ENCODE peak calls at places on chromosomes 13 and 19, in nine cellular contexts. D is suprapubic skin, C is fibroblast of lung, F is GM12865, A is AG10803, P is psoas muscle, Q is lung, E is stomach, B is keratinocyte. N is an unnamed sample.

GRCh38 chr19:1566392-1567115 is 1.6 kb downstream of the MEX3D start:
- DNase-seq in D (no peak), F (no peak), E (peak), A (peak), P (peak), C (peak), Q (peak), B (no peak), N (no peak)

GRCh38 chr19:44891016-44891882 is at the start of gene TOMM40:
- DNase-seq in A (no peak), D (no peak), C (no peak), B (no peak), Q (no peak), P (peak), F (peak), E (peak), N (no peak)

GRCh38 chr13:21949818-21950429 is 279.1 kb downstream of the FGF9 start:
- DNase-seq in A (no peak), B (no peak), F (no peak), D (no peak), P (no peak), E (no peak), Q (no peak), C (no peak), N (no peak)

GRCh38 chr19:43406297-43406696 is 8.4 kb upstream of the TEX101 start:
- DNase-seq in B (no peak), E (no peak), C (no peak), P (no peak), A (no peak), F (no peak), Q (no peak), D (no peak), N (no peak)

GRCh38 chr19:45468159-45468651 is 409 bp downstream of the FOSB start:
- DNase-seq in C (no peak), B (no peak), F (peak), P (peak), Q (peak), D (no peak), A (peak), E (peak), N (no peak)

GRCh38 chr19:41411682-41412265 is 14.2 kb downstream of the BCKDHA start:
- DNase-seq in E (no peak), D (no peak), B (no peak), F (no peak), Q (no peak), C (no peak), A (no peak), P (peak), N (no peak)

GRCh38 chr13:61094865-61095264 is 320.8 kb downstream of the PCDH20 start:
- DNase-seq in C (no peak), E (no peak), A (no peak), P (no peak), Q (no peak), F (no peak), D (no peak), B (no peak), N (no peak)

GRCh38 chr13:25943666-25944065 is 108.2 kb downstream of the SHISA2 start:
- DNase-seq in Q (no peak), E (no peak), A (peak), P (no peak), B (no peak), F (no peak), D (no peak), C (peak), N (peak)

GRCh38 chr13:77733674-77734073 is 36.2 kb downstream of the SLAIN1 start:
- DNase-seq in B (no peak), F (no peak), A (no peak), P (no peak), C (no peak), D (no peak), E (no peak), Q (no peak), N (no peak)

GRCh38 chr19:43526884-43527859 is at the start of gene ETHE1:
- DNase-seq in Q (peak), P (peak), C (peak), E (peak), B (no peak), A (peak), F (peak), D (peak), N (no peak)

GRCh38 chr19:49342291-49342721 is 7.1 kb downstream of the CD37 start:
- DNase-seq in C (no peak), E (no peak), B (no peak), Q (no peak), D (no peak), A (no peak), F (no peak), P (no peak), N (no peak)
- TF ChIP-seq CTCF in C (no peak), E (no peak), B (no peak), Q (no peak), D (no peak), A (no peak), F (no peak), P (no peak), N (no peak)

DNA sequence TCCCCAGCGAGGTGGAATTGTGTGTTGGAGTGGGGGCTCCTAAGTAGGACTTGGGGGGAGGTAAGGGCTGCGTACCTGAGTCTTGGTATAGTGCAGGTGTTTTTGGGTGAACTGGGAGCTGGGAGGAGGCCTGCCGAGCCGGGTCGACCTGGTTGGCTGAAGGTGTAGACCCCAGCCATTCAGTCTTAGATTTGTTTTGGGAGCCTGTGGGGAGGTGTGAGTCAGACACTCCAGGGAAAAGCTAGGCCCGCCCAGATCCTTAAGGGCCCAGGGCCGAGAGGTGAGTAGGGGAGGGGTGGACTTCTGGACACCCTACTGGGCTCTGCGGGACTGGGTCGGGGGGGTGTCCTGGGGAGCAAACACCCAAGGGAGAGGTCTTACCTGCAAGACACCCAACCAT is 935 bp downstream of the CRB3 start:
- DNase-seq in C (no peak), D (no peak), F (no peak), B (no peak), Q (peak), P (no peak), A (no peak), E (peak), N (no peak)
- H3K4me3 ChIP-seq in C (no peak), D (peak), F (no peak), B (peak), Q (peak), P (no peak), A (no peak), E (peak), N (peak)

DNA sequence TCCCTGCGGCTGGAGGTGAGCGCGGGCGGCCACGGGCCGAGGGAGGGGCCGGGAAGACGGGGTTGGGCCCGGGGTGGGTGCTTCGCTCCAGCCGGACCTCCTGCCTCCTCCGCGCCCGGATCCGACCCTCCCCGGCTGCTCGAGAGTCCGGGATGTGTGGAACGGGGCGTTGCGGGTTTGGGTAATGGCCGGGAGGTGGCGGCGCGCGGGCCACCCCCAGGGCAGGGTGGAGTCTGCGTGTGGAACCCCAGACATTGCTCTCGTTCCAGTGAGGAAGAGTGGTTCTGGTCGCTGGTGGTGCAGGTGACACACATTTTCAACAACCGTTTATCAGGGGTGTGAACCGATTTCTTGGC is 38.8 kb downstream of the ARHGEF7 start:
- DNase-seq in E (no peak), D (peak), A (peak), F (no peak), Q (peak), P (no peak), B (no peak), C (no peak), N (no peak)
- TF ChIP-seq CTCF in E (no peak), D (no peak), A (peak), F (peak), Q (no peak), P (no peak), B (no peak), C (peak), N (peak)

DNA sequence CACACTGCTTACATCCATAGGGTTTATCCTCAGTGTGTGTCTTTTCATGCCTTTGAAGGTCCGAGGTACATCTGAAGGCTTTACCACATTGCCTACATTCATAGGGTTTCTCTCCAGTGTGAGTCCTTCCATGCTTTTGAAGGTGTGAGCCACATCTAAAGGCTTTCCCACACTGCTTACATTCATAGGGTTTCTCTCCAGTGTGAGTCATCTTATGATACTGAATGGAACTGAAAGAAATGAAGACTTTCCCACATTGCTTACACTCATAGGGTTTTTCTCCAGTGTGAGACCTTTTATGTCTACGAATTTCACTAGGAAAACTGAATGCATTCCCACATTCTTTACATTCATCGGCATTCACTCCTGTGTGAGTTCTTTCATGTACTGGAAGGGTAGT is 7.1 kb downstream of the ZNF20 start:
- DNase-seq in E (no peak), Q (no peak), P (no peak), D (no peak), B (no peak), F (no peak), A (no peak), C (peak), N (no peak)
- H3K4me3 ChIP-seq in E (no peak), Q (no peak), P (no peak), D (no peak), B (no peak), F (no peak), A (no peak), C (no peak), N (no peak)

GRCh38 chr19:55486043-55486970 is 1.3 kb downstream of the NAT14 start:
- DNase-seq in E (no peak), B (no peak), F (no peak), C (no peak), P (peak), D (no peak), Q (no peak), A (peak), N (no peak)
- TF ChIP-seq CTCF in E (no peak), B (no peak), F (no peak), C (peak), P (peak), D (no peak), Q (no peak), A (peak), N (no peak)

GRCh38 chr19:5312058-5312457 is 28.6 kb downstream of the PTPRS start:
- DNase-seq in P (no peak), B (no peak), C (no peak), F (no peak), Q (no peak), E (no peak), A (no peak), D (no peak), N (no peak)

GRCh38 chr19:5307655-5308054 is 33.0 kb downstream of the PTPRS start:
- DNase-seq in B (no peak), A (no peak), E (no peak), D (no peak), F (no peak), P (no peak), C (no peak), Q (no peak), N (no peak)

GRCh38 chr19:5306531-5306930 is 34.1 kb downstream of the PTPRS start:
- DNase-seq in D (no peak), A (no peak), B (no peak), C (no peak), E (no peak), F (no peak), Q (no peak), P (no peak), N (no peak)

GRCh38 chr19:5309438-5310204 is 31.0 kb downstream of the PTPRS start:
- DNase-seq in D (no peak), A (no peak), C (peak), B (no peak), E (no peak), F (no peak), P (no peak), Q (no peak), N (no peak)

DNA sequence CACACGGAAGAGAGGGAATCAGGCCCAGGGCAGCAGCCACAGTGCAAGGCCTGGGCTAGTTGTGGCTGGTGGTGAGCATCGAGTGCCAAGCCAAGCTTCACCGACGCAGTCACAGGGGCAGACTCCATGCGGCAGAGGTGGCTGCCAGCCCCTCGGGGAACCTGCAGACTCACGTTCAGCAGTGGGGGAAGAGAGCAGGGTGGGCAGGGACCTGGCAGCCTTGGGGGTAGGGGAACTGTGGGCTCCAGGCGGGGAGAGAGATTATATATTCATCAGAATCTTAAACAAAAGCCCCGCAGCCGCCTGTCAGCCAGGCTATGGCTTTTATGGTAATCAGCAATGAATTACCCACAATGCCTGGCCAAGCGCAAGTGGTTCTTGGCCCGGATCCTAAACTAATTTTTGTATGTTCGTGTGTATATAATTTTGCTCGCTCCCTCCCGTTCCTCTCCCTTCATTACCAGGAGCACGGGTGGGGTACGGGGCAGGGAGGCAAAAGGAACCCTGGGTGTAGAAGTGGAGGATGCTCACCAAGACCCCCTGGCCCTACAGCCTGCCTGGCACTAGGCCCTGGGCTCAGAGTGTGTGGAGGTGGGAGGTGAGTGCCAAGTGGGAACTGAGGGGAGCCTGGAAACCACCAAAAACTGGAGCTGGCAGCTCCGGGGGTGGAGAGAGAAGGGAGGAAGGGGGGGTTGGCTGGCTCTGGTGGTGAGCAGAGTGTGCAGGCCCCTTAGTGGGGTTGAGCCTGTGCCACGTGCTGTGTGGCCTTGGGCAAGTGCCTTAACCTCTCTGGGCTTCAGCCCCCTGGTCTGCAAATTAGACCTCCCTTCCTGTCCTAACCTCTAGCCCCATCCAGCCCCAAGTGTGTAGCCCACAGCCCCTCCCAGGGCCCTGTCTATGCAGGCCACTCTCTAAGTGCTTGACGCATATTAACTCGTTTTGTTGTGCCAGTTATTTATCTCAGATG is 31.9 kb downstream of the PTPRS start:
- DNase-seq in P (no peak), B (peak), F (no peak), E (peak), D (no peak), A (peak), Q (peak), C (peak), N (no peak)
- H3K4me3 ChIP-seq in P (no peak), B (no peak), F (no peak), E (peak), D (peak), A (no peak), Q (no peak), C (no peak), N (no peak)

GRCh38 chr13:24747248-24748151 is 16.5 kb upstream of the RNF17 start:
- DNase-seq in Q (no peak), E (no peak), D (no peak), A (no peak), C (peak), B (no peak), F (peak), P (no peak), N (no peak)

GRCh38 chr13:24744247-24744646 is 19.7 kb upstream of the RNF17 start:
- DNase-seq in A (no peak), D (no peak), Q (no peak), C (no peak), F (no peak), E (no peak), B (no peak), P (no peak), N (no peak)

GRCh38 chr13:24745516-24745860 is 18.5 kb upstream of the RNF17 start:
- DNase-seq in A (no peak), Q (no peak), C (no peak), D (no peak), P (no peak), B (no peak), E (no peak), F (no peak), N (no peak)

GRCh38 chr13:24745861-24746617 is 17.9 kb upstream of the RNF17 start:
- DNase-seq in P (no peak), F (peak), C (no peak), B (no peak), A (no peak), E (no peak), D (no peak), Q (no peak), N (no peak)

GRCh38 chr13:24746618-24747247 is 17.2 kb upstream of the RNF17 start:
- DNase-seq in E (no peak), D (no peak), F (peak), Q (no peak), C (no peak), P (no peak), A (no peak), B (no peak), N (no peak)
- TF ChIP-seq CTCF in E (no peak), D (no peak), F (peak), Q (no peak), C (no peak), P (no peak), A (no peak), B (no peak), N (no peak)